ENCODE peak calls at places on chromosomes 5 and 9, in six cellular contexts. One of them, this sample, is unnamed.

GRCh38 chr5:873328-873727 is 19.3 kb downstream of the BRD9 start:
- DNase-seq in lower lobe of right lung: peak; percentile 6
- DNase-seq in stomach: no peak
- DNase-seq in colonic mucosa: no peak
- DNase-seq in adrenal gland: no peak
- DNase-seq in fibroblast of lung: no peak
- DNase-seq in this sample: no peak

GRCh38 chr5:151647320-151647861 is 39.3 kb downstream of the SPARC start:
- DNase-seq in adrenal gland: no peak
- DNase-seq in lower lobe of right lung: no peak
- DNase-seq in colonic mucosa: no peak
- DNase-seq in fibroblast of lung: no peak
- DNase-seq in stomach: no peak
- DNase-seq in this sample: no peak

GRCh38 chr5:143434261-143435206 is 31.0 kb upstream of the NR3C1 start:
- DNase-seq in fibroblast of lung: no peak
- DNase-seq in lower lobe of right lung: no peak
- DNase-seq in stomach: peak; percentile 28
- DNase-seq in adrenal gland: no peak
- DNase-seq in colonic mucosa: no peak
- DNase-seq in this sample: no peak

GRCh38 chr9:120925535-120926396 is 830 bp downstream of the TRAF1 start:
- DNase-seq in fibroblast of lung: peak; percentile 93
- DNase-seq in stomach: no peak
- DNase-seq in adrenal gland: no peak
- DNase-seq in lower lobe of right lung: no peak
- DNase-seq in colonic mucosa: no peak
- DNase-seq in this sample: no peak

GRCh38 chr9:86098793-86099694 is at the start of gene GOLM1:
- DNase-seq in fibroblast of lung: peak; percentile 70
- DNase-seq in lower lobe of right lung: peak; percentile 69
- DNase-seq in adrenal gland: peak; percentile 48
- DNase-seq in colonic mucosa: peak; percentile 48
- DNase-seq in stomach: peak; percentile 58
- DNase-seq in this sample: peak; percentile 77

GRCh38 chr9:134434896-134435506 is 108.7 kb downstream of the RXRA start:
- DNase-seq in adrenal gland: peak; percentile 98
- DNase-seq in lower lobe of right lung: peak; percentile 93
- DNase-seq in fibroblast of lung: peak; percentile 96
- DNase-seq in stomach: peak; percentile 98
- DNase-seq in colonic mucosa: peak; percentile 93
- DNase-seq in this sample: peak; percentile 98

GRCh38 chr9:134496413-134497282 is 145.0 kb upstream of the COL5A1 start:
- DNase-seq in fibroblast of lung: peak; percentile 81
- DNase-seq in adrenal gland: no peak
- DNase-seq in stomach: no peak
- DNase-seq in lower lobe of right lung: no peak
- DNase-seq in colonic mucosa: no peak
- DNase-seq in this sample: no peak

GRCh38 chr9:136847065-136847826 is 2.0 kb upstream of the PHPT1 start:
- DNase-seq in fibroblast of lung: peak; percentile 57
- DNase-seq in lower lobe of right lung: peak; percentile 75
- DNase-seq in adrenal gland: no peak
- DNase-seq in stomach: peak; percentile 65
- DNase-seq in colonic mucosa: peak; percentile 89
- DNase-seq in this sample: peak; percentile 83

GRCh38 chr5:115838885-115839518 is 2.4 kb downstream of the ATG12 start:
- DNase-seq in fibroblast of lung: peak; percentile 39
- DNase-seq in adrenal gland: no peak
- DNase-seq in lower lobe of right lung: no peak
- DNase-seq in stomach: no peak
- DNase-seq in colonic mucosa: no peak
- DNase-seq in this sample: peak; percentile 73

GRCh38 chr9:27888661-27889295 is 315.5 kb upstream of the C9orf72 start:
- DNase-seq in lower lobe of right lung: no peak
- DNase-seq in stomach: peak; percentile 25
- DNase-seq in adrenal gland: no peak
- DNase-seq in colonic mucosa: peak; percentile 56
- DNase-seq in fibroblast of lung: no peak
- DNase-seq in this sample: peak; percentile 24

GRCh38 chr5:56447232-56447631 is 214.1 kb upstream of the ANKRD55 start:
- DNase-seq in fibroblast of lung: no peak
- DNase-seq in stomach: no peak
- DNase-seq in lower lobe of right lung: no peak
- DNase-seq in colonic mucosa: no peak
- DNase-seq in adrenal gland: no peak
- DNase-seq in this sample: no peak

GRCh38 chr5:93058309-93058708 is 522.7 kb downstream of the NR2F1-AS1 start:
- DNase-seq in fibroblast of lung: peak; percentile 74
- DNase-seq in adrenal gland: no peak
- DNase-seq in stomach: no peak
- DNase-seq in colonic mucosa: no peak
- DNase-seq in lower lobe of right lung: no peak
- DNase-seq in this sample: no peak

GRCh38 chr5:123754903-123755302 is 242.9 kb downstream of the CSNK1G3 start:
- DNase-seq in adrenal gland: no peak
- DNase-seq in fibroblast of lung: peak; percentile 46
- DNase-seq in lower lobe of right lung: no peak
- DNase-seq in stomach: no peak
- DNase-seq in colonic mucosa: no peak
- DNase-seq in this sample: peak; percentile 4

GRCh38 chr5:14869286-14870164 is 2.1 kb downstream of the ANKH start:
- DNase-seq in stomach: no peak
- DNase-seq in fibroblast of lung: peak; percentile 18
- DNase-seq in adrenal gland: no peak
- DNase-seq in colonic mucosa: peak; percentile 50
- DNase-seq in lower lobe of right lung: no peak
- DNase-seq in this sample: no peak

DNA sequence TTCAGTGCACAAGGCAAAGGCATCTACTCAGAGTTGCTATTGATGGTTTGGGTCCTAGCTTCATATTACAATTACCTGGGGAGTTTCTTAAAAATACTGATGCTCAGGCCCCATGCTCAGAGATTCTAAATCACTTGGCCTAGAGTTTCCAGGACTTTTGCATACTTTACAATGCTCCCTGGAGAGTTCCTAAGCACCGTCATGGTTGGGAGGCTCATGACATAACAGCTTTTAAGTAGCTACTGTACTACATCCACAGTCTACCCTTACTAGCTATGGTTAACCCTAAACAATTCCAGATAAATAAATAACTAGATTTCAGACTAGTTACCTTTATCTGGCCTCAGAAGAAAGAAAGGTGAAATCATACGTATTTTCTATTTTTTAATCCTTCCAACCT is 414.4 kb downstream of the PDE4D start:
- DNase-seq in adrenal gland: no peak
- DNase-seq in fibroblast of lung: no peak
- DNase-seq in lower lobe of right lung: no peak
- DNase-seq in colonic mucosa: no peak
- DNase-seq in stomach: no peak
- DNase-seq in this sample: no peak
- H3K4me1 ChIP-seq in adrenal gland: no peaks in the 10 kb centered on the region
- H3K4me1 ChIP-seq in fibroblast of lung: no peaks in the 10 kb centered on the region
- H3K4me1 ChIP-seq in lower lobe of right lung: no peaks in the 10 kb centered on the region
- H3K4me1 ChIP-seq in colonic mucosa: no peaks in the 10 kb centered on the region
- H3K4me1 ChIP-seq in stomach: no peaks in the 10 kb centered on the region
- H3K4me1 ChIP-seq in this sample: no peaks in the 10 kb centered on the region

GRCh38 chr5:16737173-16737572 is 120.4 kb upstream of the RETREG1 start:
- DNase-seq in adrenal gland: no peak
- DNase-seq in fibroblast of lung: no peak
- DNase-seq in lower lobe of right lung: no peak
- DNase-seq in stomach: no peak
- DNase-seq in colonic mucosa: no peak
- DNase-seq in this sample: no peak
- H3K27ac ChIP-seq in adrenal gland: no peak overlapping the region
- H3K27ac ChIP-seq in fibroblast of lung: no peak overlapping the region
- H3K27ac ChIP-seq in lower lobe of right lung: no peak overlapping the region
- H3K27ac ChIP-seq in stomach: peak overlapping the region; percentile 58
- H3K27ac ChIP-seq in colonic mucosa: peak overlapping the region; percentile 71
- H3K27ac ChIP-seq in this sample: peak overlapping the region; percentile 82

GRCh38 chr9:124776952-124777645 is at the start of gene OLFML2A:
- DNase-seq in fibroblast of lung: no peak
- DNase-seq in adrenal gland: no peak
- DNase-seq in lower lobe of right lung: no peak
- DNase-seq in stomach: no peak
- DNase-seq in colonic mucosa: no peak
- DNase-seq in this sample: peak; percentile 66
- H3K4me1 ChIP-seq in fibroblast of lung: peaks cover 19% of the 10 kb centered on the region
- H3K4me1 ChIP-seq in adrenal gland: peaks cover 10% of the 10 kb centered on the region
- H3K4me1 ChIP-seq in lower lobe of right lung: peaks cover 43% of the 10 kb centered on the region
- H3K4me1 ChIP-seq in stomach: peaks cover 18% of the 10 kb centered on the region
- H3K4me1 ChIP-seq in colonic mucosa: peaks cover 7% of the 10 kb centered on the region
- H3K4me1 ChIP-seq in this sample: peaks cover 17% of the 10 kb centered on the region

DNA sequence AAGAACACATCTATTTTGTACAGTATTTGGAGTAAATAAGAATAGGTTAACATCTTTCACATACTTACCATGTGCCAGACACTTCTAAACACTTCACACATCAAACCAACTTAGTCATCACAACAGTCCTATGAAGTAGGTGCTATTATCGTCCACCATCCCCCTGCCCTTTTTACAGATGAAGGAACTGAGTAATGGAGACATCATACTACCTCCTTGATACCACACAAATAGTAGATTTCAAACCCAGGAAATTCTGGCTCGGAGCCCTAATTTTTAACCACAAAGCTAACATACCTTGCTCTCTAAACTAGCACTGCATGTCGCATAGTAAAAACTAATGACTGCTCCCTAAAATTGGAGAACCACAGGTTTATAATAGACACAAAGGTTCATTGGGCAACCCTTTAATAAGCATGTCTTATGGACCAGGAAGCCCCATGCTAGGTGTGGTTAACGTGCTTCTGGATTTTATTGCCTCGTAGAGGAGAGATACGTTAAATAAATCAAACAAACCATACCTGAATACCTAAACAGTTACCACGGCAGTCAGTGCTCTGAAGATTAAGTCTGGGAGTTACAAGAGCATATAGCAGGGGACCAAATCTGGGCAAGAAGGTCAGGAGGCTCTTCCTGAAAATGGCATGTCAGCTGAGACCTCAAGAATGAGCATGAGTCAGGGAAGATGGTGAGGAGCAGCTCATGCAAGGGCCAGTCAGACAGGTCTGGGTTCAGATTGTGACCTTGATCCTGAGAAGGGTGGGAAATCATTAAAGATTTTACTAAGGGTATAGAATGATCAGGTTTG is 4.4 kb upstream of the ZNF366 start:
- DNase-seq in fibroblast of lung: peak; percentile 90
- DNase-seq in colonic mucosa: peak; percentile 46
- DNase-seq in lower lobe of right lung: no peak
- DNase-seq in adrenal gland: no peak
- DNase-seq in stomach: no peak
- DNase-seq in this sample: no peak
- H3K27ac ChIP-seq in fibroblast of lung: peak overlapping the region; percentile 40
- H3K27ac ChIP-seq in colonic mucosa: peak overlapping the region; percentile 44
- H3K27ac ChIP-seq in lower lobe of right lung: no peak overlapping the region
- H3K27ac ChIP-seq in adrenal gland: no peak overlapping the region
- H3K27ac ChIP-seq in stomach: no peak overlapping the region
- H3K27ac ChIP-seq in this sample: no peak overlapping the region